ENCODE peak calls at places on chromosomes 6 and 20, in eight cellular contexts. C, S, H, W, N, R, B and D are unnamed samples. For H3K27me3 and H3K36me3, the result is how much of the 10 kb centered on the place peaks cover.

GRCh38 chr20:31841928-31842327 is 3.5 kb downstream of the FOXS1 start:
- DNase-seq in H (no peak), W (no peak), C (no peak), N (peak), S (no peak), B (peak), R (peak), D (no peak)

GRCh38 chr20:44660506-44660905 is 9.0 kb upstream of the ADA start:
- DNase-seq in N (no peak), B (no peak), C (no peak), W (no peak), H (no peak), S (no peak), R (no peak), D (peak)

GRCh38 chr6:169719117-169719516 is 5.2 kb downstream of the PHF10 start:
- DNase-seq in B (no peak), S (no peak), C (no peak), W (no peak), R (no peak), H (no peak), N (no peak), D (no peak)

GRCh38 chr6:161870236-161870901 is 596.5 kb upstream of the AGPAT4 start:
- DNase-seq in C (no peak), N (no peak), B (no peak), W (no peak), S (no peak), R (no peak), H (no peak), D (no peak)

GRCh38 chr20:48826883-48827771 is 672 bp downstream of the PREX1 start:
- DNase-seq in S (no peak), W (peak), C (no peak), H (no peak), N (peak), R (no peak), B (peak), D (no peak)

GRCh38 chr6:107977283-107977682 is 19.3 kb upstream of the SEC63 start:
- DNase-seq in C (no peak), H (no peak), N (no peak), W (no peak), B (peak), R (no peak), S (no peak), D (peak)

GRCh38 chr20:36355469-36356171 is 49.5 kb downstream of the DLGAP4 start:
- DNase-seq in C (no peak), N (no peak), H (no peak), B (no peak), R (no peak), W (no peak), S (no peak), D (no peak)

GRCh38 chr6:160248538-160248937 is 10.1 kb downstream of the SLC22A2 start:
- DNase-seq in B (peak), R (no peak), H (no peak), W (no peak), S (no peak), N (no peak), C (no peak), D (peak)

GRCh38 chr6:32700391-32701040 is 34.1 kb upstream of the HLA-DQB1 start:
- DNase-seq in H (peak), C (peak), R (no peak), N (no peak), W (peak), S (peak), B (peak), D (peak)

GRCh38 chr6:170221052-170221752 is 69.7 kb downstream of the DLL1 start:
- DNase-seq in W (no peak), C (no peak), B (no peak), N (no peak), S (no peak), H (no peak), R (peak), D (no peak)

GRCh38 chr6:159953091-159953581 is 15.7 kb upstream of the IGF2R start:
- DNase-seq in S (no peak), C (peak), W (no peak), N (peak), H (no peak), B (peak), R (peak), D (peak)

GRCh38 chr6:141484726-141485125 is 648.0 kb upstream of the GJE1 start:
- DNase-seq in B (peak), C (no peak), R (no peak), N (no peak), H (no peak), S (no peak), W (no peak), D (no peak)

GRCh38 chr20:34600892-34601653 is 42.6 kb downstream of the MAP1LC3A start:
- DNase-seq in C (no peak), W (no peak), B (peak), N (no peak), S (no peak), H (no peak), R (no peak), D (no peak)

GRCh38 chr6:14153228-14153627 is 35.7 kb downstream of the CD83 start:
- DNase-seq in H (no peak), B (no peak), S (no peak), N (no peak), R (no peak), W (no peak), C (no peak), D (no peak)

GRCh38 chr6:43269273-43270007 is 26.2 kb downstream of the TTBK1 start:
- DNase-seq in W (peak), N (peak), B (peak), C (no peak), S (no peak), H (no peak), R (no peak), D (no peak)

GRCh38 chr6:43575105-43575771 is 600 bp downstream of the XPO5 start:
- DNase-seq in S (no peak), B (peak), C (peak), H (peak), W (peak), N (no peak), R (no peak), D (peak)

GRCh38 chr6:18155273-18155863 is at the start of gene KDM1B:
- DNase-seq in B (peak), C (no peak), W (no peak), N (peak), H (peak), S (peak), R (peak), D (peak)

GRCh38 chr6:56199956-56200355 is 47.4 kb downstream of the COL21A1 start:
- DNase-seq in H (no peak), C (no peak), R (no peak), B (peak), S (no peak), W (no peak), N (no peak), D (peak)

GRCh38 chr6:8492536-8493125 is 57.3 kb upstream of the SLC35B3 start:
- DNase-seq in N (no peak), S (no peak), B (no peak), C (no peak), R (no peak), W (no peak), H (no peak), D (no peak)

GRCh38 chr6:15475872-15476271 is 187.0 kb downstream of the DTNBP1 start:
- DNase-seq in S (no peak), H (no peak), B (no peak), C (no peak), N (no peak), W (no peak), R (no peak), D (no peak)

GRCh38 chr20:54144847-54145246 is 28.9 kb downstream of the CYP24A1 start:
- DNase-seq in S (no peak), H (no peak), N (no peak), W (no peak), C (no peak), B (no peak), R (no peak), D (no peak)

GRCh38 chr6:134172020-134172766 is 119.8 kb upstream of the SLC2A12 start:
- DNase-seq in W (no peak), N (no peak), C (no peak), R (no peak), B (no peak), H (no peak), S (no peak), D (no peak)

GRCh38 chr6:158475344-158476302 is 84.3 kb upstream of the TMEM181 start:
- DNase-seq in B (peak), H (no peak), W (no peak), N (no peak), S (no peak), C (no peak), R (no peak), D (peak)

GRCh38 chr6:140071115-140071514 is 696.7 kb upstream of the CITED2 start:
- DNase-seq in B (peak), N (no peak), C (no peak), S (no peak), R (no peak), W (no peak), H (no peak), D (no peak)

GRCh38 chr6:28977351-28978136 is 27.6 kb downstream of the ZNF311 start:
- DNase-seq in S (no peak), H (no peak), C (no peak), W (peak), R (no peak), B (peak), N (peak), D (peak)

GRCh38 chr6:4008324-4009047 is 70.5 kb downstream of the FAM217A start:
- DNase-seq in B (peak), R (no peak), S (no peak), C (no peak), N (no peak), W (no peak), H (no peak), D (peak)

GRCh38 chr6:56663344-56663743 is 20.7 kb upstream of the DST start:
- DNase-seq in B (no peak), H (no peak), S (no peak), W (no peak), R (no peak), N (no peak), C (no peak), D (peak)

GRCh38 chr20:34915131-34915530 is 38.7 kb downstream of the ACSS2 start:
- DNase-seq in S (no peak), R (no peak), C (no peak), B (no peak), N (no peak), H (no peak), W (no peak), D (no peak)

GRCh38 chr6:13461805-13462204 is 25.6 kb downstream of the GFOD1 start:
- DNase-seq in R (no peak), N (no peak), C (peak), H (no peak), S (no peak), B (peak), W (no peak), D (peak)

GRCh38 chr20:63775096-63775978 is 35.8 kb downstream of the SLC2A4RG start:
- DNase-seq in N (peak), R (no peak), S (no peak), W (peak), H (no peak), B (peak), C (no peak), D (no peak)

DNA sequence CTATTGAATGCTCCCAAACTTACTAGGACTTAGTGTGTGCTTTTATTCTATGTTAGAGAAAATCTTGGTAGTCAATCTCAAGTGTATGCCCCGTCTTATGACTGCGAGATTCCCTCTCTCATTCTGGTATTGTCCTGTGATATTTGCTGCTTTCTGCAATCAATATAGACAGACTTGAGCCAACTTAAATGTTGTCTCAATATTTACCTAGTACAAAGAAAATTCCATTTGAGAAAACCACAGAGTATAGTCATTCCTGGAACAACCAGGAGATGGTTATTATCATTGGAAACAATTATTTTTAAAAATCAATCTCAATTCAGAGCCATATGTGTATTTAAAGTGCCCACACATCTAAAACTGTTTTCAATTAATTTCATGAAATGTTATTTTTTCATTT is 330.0 kb downstream of the NRN1 start:
- DNase-seq in C (no peak), N (no peak), B (no peak), R (no peak), S (no peak), H (no peak), W (no peak), D (no peak)
- H3K27me3 ChIP-seq in C (under half), N (under half), B (under half), R (under half), S (under half), H (under half), W (under half), D (under half)

GRCh38 chr20:20084296-20084752 is 32.0 kb downstream of the CFAP61 start:
- DNase-seq in C (peak), B (no peak), R (no peak), N (peak), W (no peak), S (no peak), H (no peak), D (no peak)
- H3K4me3 ChIP-seq in C (no peak), B (no peak), R (no peak), N (peak), W (no peak), S (no peak), H (no peak), D (no peak)

GRCh38 chr20:437787-438486 is 24.4 kb downstream of the TBC1D20 start:
- DNase-seq in N (no peak), C (no peak), H (no peak), W (peak), S (no peak), R (no peak), B (no peak), D (no peak)

GRCh38 chr20:440636-441035 is 21.7 kb downstream of the TBC1D20 start:
- DNase-seq in B (no peak), S (no peak), H (no peak), R (no peak), C (no peak), N (no peak), W (no peak), D (no peak)

GRCh38 chr20:443223-443793 is 19.0 kb downstream of the TBC1D20 start:
- DNase-seq in W (no peak), S (no peak), B (no peak), N (no peak), C (no peak), R (no peak), H (no peak), D (no peak)

GRCh38 chr20:438581-439469 is 23.5 kb downstream of the TBC1D20 start:
- DNase-seq in S (no peak), C (no peak), W (peak), R (no peak), B (no peak), N (no peak), H (no peak), D (no peak)

DNA sequence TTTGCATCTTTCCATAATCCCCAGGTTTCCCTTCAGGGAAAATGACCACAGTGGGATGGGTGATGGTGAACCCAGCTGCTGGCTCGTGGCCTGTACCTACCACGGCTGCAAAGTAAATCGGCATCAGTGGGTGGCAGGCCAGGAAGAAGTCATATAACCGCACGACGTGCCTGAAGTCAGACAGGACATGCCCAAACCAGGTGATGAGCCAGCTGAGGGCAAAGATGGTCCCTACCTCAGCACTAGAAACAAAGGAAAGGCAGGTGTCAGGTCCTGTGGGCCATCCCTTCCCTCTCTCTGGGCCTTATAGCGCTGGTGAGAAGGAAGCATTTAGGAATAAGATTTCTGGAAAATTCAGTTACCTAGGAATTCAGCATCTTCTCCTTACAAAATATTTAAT is 22.2 kb downstream of the TBC1D20 start:
- DNase-seq in W (no peak), R (no peak), C (no peak), S (no peak), B (no peak), H (no peak), N (no peak), D (no peak)
- H3K36me3 ChIP-seq in W (under half), R (half or more), C (half or more), S (under half), B (half or more), H (under half), N (half or more), D (under half)

DNA sequence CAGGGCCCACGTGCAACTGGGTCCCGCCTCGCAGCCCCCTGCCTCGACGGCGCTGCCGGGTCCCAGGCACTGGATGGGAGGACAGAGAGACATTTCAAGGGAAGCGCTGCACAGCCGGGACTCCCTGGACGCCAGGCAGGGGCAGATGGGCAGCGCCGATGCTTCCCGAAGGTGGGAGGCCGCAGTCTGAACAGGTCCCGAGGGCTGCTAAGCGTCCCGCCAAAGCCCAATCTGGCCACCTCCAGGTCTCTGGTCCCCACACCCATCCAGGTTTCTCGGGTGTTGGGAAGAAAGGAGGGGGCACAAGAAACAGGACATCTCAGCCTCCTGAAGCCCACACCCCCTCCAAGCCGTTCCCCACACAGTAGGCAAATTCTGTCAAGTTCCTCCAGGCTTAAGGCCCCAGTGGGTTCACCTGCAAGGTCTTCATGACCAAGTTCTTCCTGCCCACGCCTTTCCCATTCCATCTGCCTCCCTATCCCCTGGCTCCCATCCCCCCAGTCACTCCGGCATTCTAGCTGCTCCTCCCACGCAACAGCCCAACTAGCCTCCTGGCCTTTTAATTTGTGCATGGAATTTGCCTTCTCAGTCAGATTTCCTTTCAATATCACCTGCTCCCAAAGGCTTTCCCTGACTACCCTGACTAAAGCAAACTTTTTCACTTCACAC is 5.4 kb upstream of the CPXM1 start:
- DNase-seq in H (no peak), C (no peak), R (no peak), W (no peak), B (no peak), N (no peak), S (no peak), D (no peak)
- H3K27me3 ChIP-seq in H (half or more), C (under half), R (half or more), W (under half), B (under half), N (under half), S (under half), D (under half)

DNA sequence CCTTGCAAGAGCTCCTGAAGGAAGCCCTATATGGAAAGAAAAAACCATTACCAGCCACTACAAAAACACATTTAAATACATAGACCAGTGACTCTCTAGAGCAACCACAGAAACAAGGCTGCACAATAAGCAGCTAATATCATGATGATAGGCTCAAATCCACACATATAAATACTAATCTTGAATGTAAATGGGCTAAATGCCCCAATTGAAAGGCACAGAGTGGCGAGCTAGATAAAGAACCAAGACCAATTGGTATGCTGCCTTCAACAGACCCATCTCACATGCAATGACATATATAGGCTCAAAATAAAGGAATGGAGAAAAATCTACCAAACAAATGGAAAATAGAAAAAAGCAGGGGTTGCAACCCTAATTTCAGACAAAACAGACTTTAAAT is 153.0 kb downstream of the LRRC1 start:
- DNase-seq in B (no peak), S (no peak), W (no peak), H (no peak), N (no peak), R (no peak), C (no peak), D (no peak)
- H3K4me3 ChIP-seq in B (no peak), S (no peak), W (no peak), H (no peak), N (no peak), R (no peak), C (no peak), D (no peak)

GRCh38 chr6:2055143-2055542 is 190.3 kb downstream of the GMDS start:
- DNase-seq in S (no peak), N (no peak), W (no peak), H (no peak), C (no peak), B (no peak), R (no peak), D (no peak)

GRCh38 chr6:2054516-2055067 is 190.8 kb downstream of the GMDS start:
- DNase-seq in W (no peak), H (no peak), N (no peak), C (no peak), S (no peak), B (no peak), R (no peak), D (no peak)

GRCh38 chr6:2061880-2062279 is 183.5 kb downstream of the GMDS start:
- DNase-seq in H (no peak), C (no peak), R (no peak), S (no peak), B (no peak), N (no peak), W (no peak), D (no peak)

GRCh38 chr6:2053691-2054090 is 191.7 kb downstream of the GMDS start:
- DNase-seq in H (no peak), B (no peak), R (no peak), C (no peak), W (no peak), N (no peak), S (no peak), D (no peak)

DNA sequence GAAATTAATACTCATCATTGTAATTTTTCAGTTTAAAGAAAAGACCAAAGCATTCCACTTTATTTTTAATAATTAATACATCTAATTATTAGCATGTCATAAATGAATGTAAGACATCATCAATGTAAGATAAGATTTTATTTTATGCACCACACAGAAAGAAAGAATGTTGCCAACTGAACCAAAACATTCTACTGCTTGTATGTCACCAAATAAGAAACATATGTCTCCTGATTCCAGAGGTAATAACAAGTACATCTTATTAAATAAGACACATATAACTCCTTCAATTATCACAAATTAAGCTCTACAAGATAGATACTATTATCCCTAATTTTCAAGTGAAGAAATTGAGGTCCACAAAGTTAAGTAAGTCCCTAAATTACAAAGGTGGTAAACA is 189.5 kb downstream of the GMDS start:
- DNase-seq in C (no peak), N (no peak), S (no peak), H (no peak), R (no peak), B (no peak), W (no peak), D (no peak)
- H3K36me3 ChIP-seq in C (under half), N (under half), S (under half), H (under half), R (under half), B (under half), W (under half), D (under half)